ENCODE peak calls at places on chromosomes 2 and 18, in six cellular contexts. Z, D, L, H, O and N are unnamed samples. For H3K4me1, the result is how much of the 10 kb centered on the place peaks cover.

GRCh38 chr18:34659579-34660517 is 50.2 kb upstream of the DTNA start:
- DNase-seq in Z (peak), D (peak), L (peak), H (peak), O (peak), N (peak)

GRCh38 chr2:119981896-119982295 is 31.0 kb upstream of the EPB41L5 start:
- DNase-seq in Z (no peak), D (no peak), L (no peak), H (no peak), O (no peak), N (no peak)

GRCh38 chr18:61980355-61980754 is 87.5 kb upstream of the RNF152 start:
- DNase-seq in Z (no peak), D (no peak), L (no peak), H (no peak), O (no peak), N (no peak)

GRCh38 chr2:102226612-102227351 is 40.0 kb downstream of the IL1RL2 start:
- DNase-seq in Z (no peak), D (no peak), L (no peak), H (no peak), O (no peak), N (no peak)

GRCh38 chr2:25366629-25367028 is 24.9 kb upstream of the DNMT3A start:
- DNase-seq in Z (no peak), D (no peak), L (no peak), H (no peak), O (no peak), N (no peak)

GRCh38 chr18:24928479-24928878 is 423.5 kb downstream of the ZNF521 start:
- DNase-seq in Z (no peak), D (no peak), L (no peak), H (no peak), O (no peak), N (no peak)

GRCh38 chr18:2139676-2140075 is 431.6 kb downstream of the METTL4 start:
- DNase-seq in Z (no peak), D (peak), L (no peak), H (no peak), O (no peak), N (no peak)

GRCh38 chr18:13216092-13216582 is 2.4 kb upstream of the LDLRAD4 start:
- DNase-seq in Z (peak), D (peak), L (peak), H (peak), O (peak), N (no peak)

GRCh38 chr2:35973737-35974132 is 381.8 kb upstream of the CRIM1 start:
- DNase-seq in Z (no peak), D (peak), L (no peak), H (no peak), O (no peak), N (no peak)

GRCh38 chr2:220275454-220275853 is 648.0 kb downstream of the SLC4A3 start:
- DNase-seq in Z (peak), D (no peak), L (no peak), H (no peak), O (no peak), N (no peak)

GRCh38 chr2:62705859-62706720 is 577 bp downstream of the EHBP1 start:
- DNase-seq in Z (peak), D (peak), L (peak), H (peak), O (peak), N (peak)

GRCh38 chr2:219871396-219871795 is 244.0 kb downstream of the SLC4A3 start:
- DNase-seq in Z (no peak), D (no peak), L (no peak), H (no peak), O (no peak), N (no peak)

GRCh38 chr2:9820020-9820973 is 23.0 kb upstream of the TAF1B start:
- DNase-seq in Z (peak), D (peak), L (no peak), H (no peak), O (peak), N (no peak)

GRCh38 chr2:100391735-100392515 is 25.5 kb downstream of the CHST10 start:
- DNase-seq in Z (no peak), D (no peak), L (no peak), H (peak), O (no peak), N (no peak)

GRCh38 chr18:65821890-65822289 is 71.1 kb downstream of the CDH7 start:
- DNase-seq in Z (no peak), D (no peak), L (no peak), H (no peak), O (no peak), N (no peak)

GRCh38 chr2:230417436-230417835 is 1.4 kb downstream of the SP100 start:
- DNase-seq in Z (no peak), D (no peak), L (no peak), H (no peak), O (no peak), N (no peak)

GRCh38 chr2:235135990-235136561 is 184.3 kb downstream of the SH3BP4 start:
- DNase-seq in Z (peak), D (peak), L (peak), H (peak), O (peak), N (peak)

GRCh38 chr2:20013061-20013721 is 723 bp upstream of the MATN3 start:
- DNase-seq in Z (no peak), D (no peak), L (no peak), H (no peak), O (no peak), N (no peak)

GRCh38 chr2:112821682-112822081 is 14.9 kb downstream of the IL1B start:
- DNase-seq in Z (no peak), D (no peak), L (no peak), H (no peak), O (no peak), N (no peak)

GRCh38 chr2:234267534-234267933 is 217.0 kb downstream of the SPP2 start:
- DNase-seq in Z (no peak), D (no peak), L (no peak), H (no peak), O (no peak), N (no peak)

GRCh38 chr18:5975111-5975622 is 79.8 kb upstream of the TMEM200C start:
- DNase-seq in Z (no peak), D (no peak), L (no peak), H (no peak), O (no peak), N (no peak)

GRCh38 chr18:408367-408766 is 92.1 kb downstream of the COLEC12 start:
- DNase-seq in Z (no peak), D (no peak), L (no peak), H (no peak), O (no peak), N (no peak)

GRCh38 chr2:143936758-143937562 is 583.0 kb downstream of the ZEB2 start:
- DNase-seq in Z (peak), D (no peak), L (peak), H (no peak), O (no peak), N (no peak)

GRCh38 chr2:120398961-120399888 is 53.3 kb downstream of the INHBB start:
- DNase-seq in Z (peak), D (peak), L (no peak), H (no peak), O (no peak), N (peak)

GRCh38 chr18:23194969-23195957 is 60.0 kb downstream of the CABLES1 start:
- DNase-seq in Z (no peak), D (no peak), L (no peak), H (no peak), O (no peak), N (no peak)

GRCh38 chr2:84906900-84907714 is 1.7 kb downstream of the TMSB10 start:
- DNase-seq in Z (peak), D (peak), L (no peak), H (peak), O (peak), N (peak)

GRCh38 chr2:59458862-59459261 is 1094.6 kb downstream of the BCL11A start:
- DNase-seq in Z (no peak), D (no peak), L (no peak), H (no peak), O (no peak), N (no peak)

GRCh38 chr2:158921599-158922408 is 46.6 kb upstream of the TANC1 start:
- DNase-seq in Z (no peak), D (no peak), L (peak), H (no peak), O (no peak), N (no peak)

GRCh38 chr2:25042321-25043240 is 705 bp downstream of the EFR3B start:
- DNase-seq in Z (peak), D (peak), L (no peak), H (peak), O (peak), N (peak)

GRCh38 chr2:237739101-237739500 is 59.5 kb upstream of the RBM44 start:
- DNase-seq in Z (no peak), D (no peak), L (no peak), H (peak), O (no peak), N (no peak)

GRCh38 chr18:76764296-76764901 is 58.0 kb upstream of the ZNF236 start:
- DNase-seq in Z (no peak), D (no peak), L (no peak), H (no peak), O (no peak), N (no peak)

GRCh38 chr2:203743441-203743932 is 37.0 kb downstream of the CD28 start:
- DNase-seq in Z (no peak), D (no peak), L (no peak), H (peak), O (no peak), N (no peak)

GRCh38 chr2:232327089-232328037 is 51.2 kb upstream of the ALPP start:
- DNase-seq in Z (peak), D (peak), L (peak), H (peak), O (peak), N (peak)

GRCh38 chr2:132632000-132632649 is 37.9 kb downstream of the LYPD1 start:
- DNase-seq in Z (peak), D (peak), L (no peak), H (no peak), O (no peak), N (peak)

GRCh38 chr2:64989126-64989981 is at the start of gene SLC1A4:
- DNase-seq in Z (peak), D (peak), L (peak), H (peak), O (peak), N (peak)

GRCh38 chr2:172822585-172822984 is 86.9 kb downstream of the RAPGEF4 start:
- DNase-seq in Z (no peak), D (no peak), L (no peak), H (no peak), O (no peak), N (no peak)
- H3K4me3 ChIP-seq in Z (no peak), D (no peak), L (no peak), H (peak), O (peak), N (no peak)

DNA sequence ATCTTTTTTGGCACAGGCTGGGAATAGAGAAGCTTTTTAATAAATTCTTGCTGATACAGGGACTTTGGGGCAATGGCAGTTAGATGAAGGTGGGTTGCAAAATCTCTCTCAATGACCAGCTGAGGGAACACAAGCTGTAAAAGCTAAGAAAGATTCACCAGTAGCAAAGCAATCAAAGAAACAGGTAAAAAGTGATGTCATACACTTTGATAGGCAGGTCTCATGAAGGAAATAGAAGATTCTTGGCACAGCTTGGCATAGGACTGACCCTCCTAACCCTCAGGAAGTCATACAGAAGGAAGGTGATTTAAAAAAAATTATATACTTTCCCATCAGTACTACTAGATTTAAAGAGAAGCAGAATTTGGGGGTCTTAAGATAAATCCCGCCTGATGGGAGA is 263.6 kb downstream of the LPIN1 start:
- DNase-seq in Z (no peak), D (no peak), L (no peak), H (no peak), O (no peak), N (no peak)
- H3K4me1 ChIP-seq in Z (under half), D (under half), L (under half), H (under half), O (under half), N (under half)

DNA sequence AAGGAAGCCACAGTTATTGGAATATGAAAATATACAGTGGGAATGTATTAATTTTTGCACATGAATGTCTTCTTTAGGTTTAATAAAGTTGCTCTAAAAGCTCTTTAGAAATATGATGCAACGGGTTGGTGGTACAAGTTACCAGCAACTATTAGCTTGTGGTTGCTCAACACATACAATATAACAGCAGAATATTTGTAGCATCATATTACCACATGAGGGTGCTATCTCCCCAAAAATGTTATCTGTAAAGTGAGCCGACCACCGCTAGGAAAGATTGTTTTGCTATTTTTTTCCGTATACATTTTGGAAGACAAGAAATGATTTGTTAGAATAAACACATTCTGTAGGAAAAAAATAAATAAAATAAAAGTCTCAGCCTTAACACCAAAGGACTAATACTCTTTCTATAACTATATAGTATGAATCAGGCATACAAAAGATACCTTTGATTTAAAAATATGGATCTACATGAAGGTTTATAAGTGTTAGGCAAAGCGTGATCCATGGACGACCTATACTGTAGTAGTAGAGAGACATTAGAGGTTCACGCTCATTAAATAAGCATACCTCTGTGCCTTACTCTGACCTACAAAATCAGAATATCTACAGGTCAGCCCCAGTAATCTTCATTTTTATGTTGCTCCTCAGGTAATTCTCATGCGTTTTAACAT is 1110.7 kb upstream of the ACVR2A start:
- DNase-seq in Z (peak), D (no peak), L (no peak), H (no peak), O (no peak), N (peak)
- TF ChIP-seq CTCF in Z (peak), D (peak), L (peak), H (peak), O (peak), N (peak)

GRCh38 chr18:75407468-75408437 is 19.8 kb downstream of the SMIM21 start:
- DNase-seq in Z (no peak), D (no peak), L (no peak), H (no peak), O (no peak), N (no peak)
- H3K4me3 ChIP-seq in Z (no peak), D (no peak), L (no peak), H (no peak), O (no peak), N (no peak)

GRCh38 chr18:58657494-58657893 is 13.8 kb upstream of the MALT1 start:
- DNase-seq in Z (no peak), D (no peak), L (no peak), H (no peak), O (no peak), N (no peak)
- H3K4me1 ChIP-seq in Z (under half), D (under half), L (under half), H (under half), O (under half), N (under half)

DNA sequence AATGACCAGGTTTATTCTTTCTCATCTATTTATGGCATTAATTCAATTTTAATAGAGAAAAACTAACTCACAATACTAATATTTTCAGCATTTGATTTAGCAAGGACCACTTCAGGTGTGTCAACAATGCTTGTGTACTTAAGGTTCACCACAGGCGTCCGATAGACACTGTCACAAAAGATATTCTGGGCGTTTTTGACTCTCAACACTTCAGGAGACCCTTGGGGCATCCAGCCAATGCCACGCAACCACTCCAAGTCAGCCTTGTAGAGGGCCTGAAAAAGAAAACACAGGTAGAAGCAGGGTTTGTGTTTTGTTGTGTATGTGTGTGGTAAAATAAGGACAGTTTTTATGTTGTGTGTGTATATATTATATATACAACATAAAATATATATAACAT is 158.2 kb downstream of the NEB start:
- DNase-seq in Z (no peak), D (no peak), L (no peak), H (no peak), O (peak), N (no peak)
- TF ChIP-seq CTCF in Z (no peak), D (no peak), L (no peak), H (no peak), O (no peak), N (no peak)

GRCh38 chr2:168246483-168247340 is 683 bp downstream of the STK39 start:
- DNase-seq in Z (peak), D (peak), L (peak), H (peak), O (peak), N (peak)

GRCh38 chr2:168246072-168246482 is 1.3 kb downstream of the STK39 start:
- DNase-seq in Z (no peak), D (no peak), L (no peak), H (no peak), O (no peak), N (no peak)

GRCh38 chr2:168243061-168243460 is 4.3 kb downstream of the STK39 start:
- DNase-seq in Z (no peak), D (no peak), L (no peak), H (no peak), O (no peak), N (no peak)

GRCh38 chr2:168244318-168244717 is 3.1 kb downstream of the STK39 start:
- DNase-seq in Z (no peak), D (no peak), L (no peak), H (no peak), O (peak), N (no peak)

DNA sequence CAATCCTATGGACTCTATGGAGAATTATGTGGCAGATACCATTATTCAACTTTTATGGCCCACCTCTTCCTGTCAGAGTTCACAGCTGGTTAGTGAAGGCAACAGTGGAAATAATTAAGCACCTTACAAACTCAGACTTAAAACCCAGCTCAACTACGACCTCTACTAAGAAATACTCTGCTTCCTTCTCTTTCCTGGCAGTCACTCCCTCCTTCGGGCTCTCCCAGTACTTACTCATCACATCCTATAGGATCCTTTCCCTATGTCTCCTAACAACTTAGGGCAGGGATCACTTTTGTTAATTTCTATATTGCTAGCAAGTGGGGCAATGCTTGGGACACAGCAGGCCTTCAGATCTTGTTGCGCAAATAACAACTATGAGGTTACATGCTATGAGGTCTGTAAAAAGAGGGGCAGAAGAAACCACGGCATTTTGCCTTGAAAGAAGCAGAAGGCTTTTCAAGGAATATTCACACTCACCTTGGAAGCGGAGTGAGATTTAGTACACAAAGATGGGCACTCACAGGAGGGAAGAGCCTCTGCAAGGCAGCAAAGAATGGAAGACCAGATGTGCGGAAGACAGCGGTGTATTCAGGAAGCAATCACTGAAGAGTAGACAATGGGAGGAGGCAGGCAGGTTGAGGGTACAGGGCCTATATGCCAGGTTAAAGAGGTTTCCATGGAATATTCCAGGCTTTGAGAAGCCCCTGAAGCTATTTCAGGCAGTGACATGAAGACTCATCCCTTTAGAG is 2.1 kb downstream of the STK39 start:
- DNase-seq in Z (no peak), D (no peak), L (no peak), H (no peak), O (no peak), N (no peak)
- H3K4me3 ChIP-seq in Z (peak), D (peak), L (no peak), H (no peak), O (no peak), N (no peak)